ENCODE peak calls at places on chromosomes 6 and 20, in nine cellular contexts. H is HS-5; E is SJSA1; Q is type B pancreatic cell; Z is central memory CD4-positive, alpha-beta T cell; K is NCI-H69; W is activated CD4-positive, alpha-beta T cell treated with anti-CD3 and anti-CD28 coated beads, Interleukin-2, amount 50 U/mL, for 1 hour; R is NCI-H1417; D is GM12865. Y is an unnamed sample.
A peak's percentile ranks its signal among the peaks of the same experiment; 100 is the strongest.

GRCh38 chr20:64164123-64164836 is at the start of gene MYT1:
- DNase-seq in W (no peak), Q (no peak), R (peak; percentile 97), H (no peak), Z (no peak), D (no peak), E (no peak), K (peak; percentile 94), Y (peak; percentile 99)

GRCh38 chr20:57346477-57346876 is 4.6 kb upstream of the RAE1 start:
- DNase-seq in H (peak; percentile 81), K (peak; percentile 61), D (peak; percentile 67), R (peak; percentile 45), Q (no peak), E (peak; percentile 95), Z (peak; percentile 41), W (peak; percentile 72), Y (peak; percentile 86)

GRCh38 chr6:87151786-87152527 is 3.4 kb upstream of the ZNF292 start:
- DNase-seq in Q (peak; percentile 78), R (peak; percentile 96), E (no peak), Z (peak; percentile 63), H (no peak), D (peak; percentile 86), W (peak; percentile 65), K (peak; percentile 91), Y (peak; percentile 29)

GRCh38 chr6:143223895-143224294 is 163.2 kb downstream of the AIG1 start:
- DNase-seq in D (no peak), R (no peak), E (no peak), K (peak; percentile 44), Z (no peak), H (no peak), Q (no peak), W (no peak), Y (no peak)

GRCh38 chr6:111367393-111368088 is 115.5 kb downstream of the REV3L start:
- DNase-seq in Z (no peak), R (no peak), H (no peak), E (no peak), K (no peak), W (no peak), Q (no peak), D (peak; percentile 58), Y (no peak)

GRCh38 chr20:35463455-35464300 is 8.3 kb downstream of the CEP250 start:
- DNase-seq in D (peak; percentile 75), E (peak; percentile 35), W (peak; percentile 38), K (peak; percentile 76), Z (peak; percentile 55), R (peak; percentile 43), Q (no peak), H (no peak), Y (peak; percentile 89)

GRCh38 chr6:151325075-151326050 is 66.0 kb downstream of the ZBTB2 start:
- DNase-seq in K (peak; percentile 72), H (peak; percentile 19), W (peak; percentile 4), Q (no peak), E (peak; percentile 24), R (peak; percentile 71), Z (no peak), D (peak; percentile 15), Y (no peak)

GRCh38 chr6:91221072-91221471 is 634.2 kb upstream of the MAP3K7 start:
- DNase-seq in E (no peak), D (no peak), W (no peak), Q (no peak), Z (no peak), H (no peak), R (no peak), K (no peak), Y (no peak)

GRCh38 chr20:61482901-61483300 is 230.8 kb downstream of the CDH4 start:
- DNase-seq in E (no peak), Q (no peak), K (no peak), Z (no peak), W (no peak), H (no peak), D (no peak), R (no peak), Y (no peak)

GRCh38 chr6:134703206-134703605 is 246.7 kb downstream of the ALDH8A1 start:
- DNase-seq in K (no peak), Z (no peak), W (no peak), E (no peak), H (no peak), Q (no peak), R (no peak), D (no peak), Y (peak; percentile 37)

GRCh38 chr6:98324406-98324930 is 509.9 kb upstream of the POU3F2 start:
- DNase-seq in H (no peak), W (no peak), Z (no peak), K (no peak), D (no peak), E (no peak), Q (no peak), R (no peak), Y (no peak)

GRCh38 chr20:10376271-10377075 is 57.5 kb downstream of the MKKS start:
- DNase-seq in R (no peak), Q (no peak), D (no peak), H (peak; percentile 65), Z (no peak), W (no peak), K (no peak), E (peak; percentile 68), Y (no peak)

GRCh38 chr6:119129968-119130484 is 51.6 kb upstream of the FAM184A start:
- DNase-seq in W (no peak), H (peak; percentile 74), D (no peak), R (no peak), Z (no peak), Q (no peak), K (peak; percentile 74), E (peak; percentile 56), Y (peak; percentile 10)

GRCh38 chr20:48722002-48722731 is 105.6 kb downstream of the PREX1 start:
- DNase-seq in E (no peak), K (no peak), Z (no peak), Q (no peak), R (no peak), W (no peak), D (peak; percentile 81), H (no peak), Y (no peak)

GRCh38 chr20:2697768-2698167 is 5.2 kb downstream of the EBF4 start:
- DNase-seq in H (no peak), E (no peak), W (no peak), Z (no peak), K (peak; percentile 40), Q (no peak), D (no peak), R (peak; percentile 60), Y (no peak)

GRCh38 chr20:61430228-61430624 is 178.2 kb downstream of the CDH4 start:
- DNase-seq in Q (no peak), K (peak; percentile 27), D (no peak), Z (no peak), W (no peak), H (no peak), E (no peak), R (peak; percentile 81), Y (no peak)

GRCh38 chr6:22248513-22249308 is 48.1 kb downstream of the PRL start:
- DNase-seq in R (no peak), E (peak; percentile 56), H (peak; percentile 64), Q (no peak), W (no peak), Z (no peak), K (peak; percentile 40), D (no peak), Y (no peak)

GRCh38 chr6:6843057-6843627 is 254.6 kb downstream of the LY86 start:
- DNase-seq in R (no peak), D (no peak), Q (no peak), E (peak; percentile 44), H (peak; percentile 10), Z (no peak), W (no peak), K (no peak), Y (no peak)

GRCh38 chr6:71228461-71229041 is 60.1 kb upstream of the OGFRL1 start:
- DNase-seq in W (no peak), K (no peak), D (no peak), E (peak; percentile 79), R (no peak), Z (peak; percentile 56), Q (no peak), H (peak; percentile 55), Y (no peak)

GRCh38 chr6:109172096-109172495 is 76.8 kb downstream of the CEP57L1 start:
- DNase-seq in Z (no peak), E (no peak), K (no peak), H (no peak), Q (no peak), D (no peak), W (no peak), R (no peak), Y (no peak)